ENCODE peak calls at places on chromosomes 7 and 10, in four cellular contexts. One of them, this sample, is unnamed.
A peak's percentile ranks its signal among the peaks of the same experiment; 100 is the strongest.

GRCh38 chr7:154427527-154427926 is 375.3 kb downstream of the DPP6 start:
- DNase-seq in cardiac muscle cell: no peak
- DNase-seq in hepatocyte: no peak
- DNase-seq in fibroblast of lung: no peak
- DNase-seq in this sample: no peak

GRCh38 chr7:40356871-40357676 is 222.3 kb downstream of the SUGCT start:
- DNase-seq in cardiac muscle cell: peak; percentile 27
- DNase-seq in hepatocyte: no peak
- DNase-seq in fibroblast of lung: peak; percentile 59
- DNase-seq in this sample: no peak

GRCh38 chr10:76885815-76886214 is 751.8 kb downstream of the KCNMA1 start:
- DNase-seq in cardiac muscle cell: no peak
- DNase-seq in hepatocyte: no peak
- DNase-seq in fibroblast of lung: no peak
- DNase-seq in this sample: no peak

GRCh38 chr10:76618641-76619040 is 1019.0 kb downstream of the KCNMA1 start:
- DNase-seq in cardiac muscle cell: no peak
- DNase-seq in hepatocyte: no peak
- DNase-seq in fibroblast of lung: no peak
- DNase-seq in this sample: no peak

GRCh38 chr7:75869776-75870379 is 9.0 kb upstream of the RHBDD2 start:
- DNase-seq in cardiac muscle cell: no peak
- DNase-seq in hepatocyte: no peak
- DNase-seq in fibroblast of lung: no peak
- DNase-seq in this sample: no peak

GRCh38 chr7:128006550-128007292 is 24.5 kb downstream of the LRRC4 start:
- DNase-seq in cardiac muscle cell: no peak
- DNase-seq in hepatocyte: no peak
- DNase-seq in fibroblast of lung: no peak
- DNase-seq in this sample: no peak

GRCh38 chr7:99485094-99485493 is 12.4 kb downstream of the ZNF789 start:
- DNase-seq in cardiac muscle cell: no peak
- DNase-seq in hepatocyte: no peak
- DNase-seq in fibroblast of lung: no peak
- DNase-seq in this sample: no peak

GRCh38 chr10:110285501-110285900 is 19.2 kb downstream of the SMNDC1 start:
- DNase-seq in cardiac muscle cell: no peak
- DNase-seq in hepatocyte: no peak
- DNase-seq in fibroblast of lung: no peak
- DNase-seq in this sample: no peak

GRCh38 chr10:129969528-129970264 is 5.6 kb upstream of the EBF3 start:
- DNase-seq in cardiac muscle cell: no peak
- DNase-seq in hepatocyte: no peak
- DNase-seq in fibroblast of lung: no peak
- DNase-seq in this sample: no peak

GRCh38 chr7:80593869-80594587 is 44.4 kb upstream of the CD36 start:
- DNase-seq in cardiac muscle cell: peak; percentile 13
- DNase-seq in hepatocyte: no peak
- DNase-seq in fibroblast of lung: peak; percentile 49
- DNase-seq in this sample: no peak

GRCh38 chr7:38169862-38170261 is 8.2 kb upstream of the STARD3NL start:
- DNase-seq in cardiac muscle cell: peak; percentile 45
- DNase-seq in hepatocyte: no peak
- DNase-seq in fibroblast of lung: peak; percentile 95
- DNase-seq in this sample: no peak

GRCh38 chr10:65941098-65941655 is 984.7 kb upstream of the LRRTM3 start:
- DNase-seq in cardiac muscle cell: no peak
- DNase-seq in hepatocyte: peak; percentile 46
- DNase-seq in fibroblast of lung: no peak
- DNase-seq in this sample: no peak

GRCh38 chr10:64430690-64431323 is 909.6 kb downstream of the REEP3 start:
- DNase-seq in cardiac muscle cell: peak; percentile 24
- DNase-seq in hepatocyte: peak; percentile 50
- DNase-seq in fibroblast of lung: peak; percentile 5
- DNase-seq in this sample: no peak

GRCh38 chr10:9222917-9223316 is 1168.4 kb downstream of the GATA3 start:
- DNase-seq in cardiac muscle cell: no peak
- DNase-seq in hepatocyte: no peak
- DNase-seq in fibroblast of lung: peak; percentile 62
- DNase-seq in this sample: no peak

GRCh38 chr7:27189560-27190283 is 4.7 kb upstream of the HOXA11 start:
- DNase-seq in cardiac muscle cell: no peak
- DNase-seq in hepatocyte: no peak
- DNase-seq in fibroblast of lung: no peak
- DNase-seq in this sample: no peak

GRCh38 chr7:786472-787255 is 45.6 kb upstream of the SUN1 start:
- DNase-seq in cardiac muscle cell: peak; percentile 67
- DNase-seq in hepatocyte: peak; percentile 82
- DNase-seq in fibroblast of lung: peak; percentile 63
- DNase-seq in this sample: peak; percentile 21
- TF ChIP-seq CTCF in cardiac muscle cell: peak; percentile 95
- TF ChIP-seq CTCF in hepatocyte: peak; percentile 85
- TF ChIP-seq CTCF in fibroblast of lung: peak; percentile 94
- TF ChIP-seq CTCF in this sample: peak; percentile 92

DNA sequence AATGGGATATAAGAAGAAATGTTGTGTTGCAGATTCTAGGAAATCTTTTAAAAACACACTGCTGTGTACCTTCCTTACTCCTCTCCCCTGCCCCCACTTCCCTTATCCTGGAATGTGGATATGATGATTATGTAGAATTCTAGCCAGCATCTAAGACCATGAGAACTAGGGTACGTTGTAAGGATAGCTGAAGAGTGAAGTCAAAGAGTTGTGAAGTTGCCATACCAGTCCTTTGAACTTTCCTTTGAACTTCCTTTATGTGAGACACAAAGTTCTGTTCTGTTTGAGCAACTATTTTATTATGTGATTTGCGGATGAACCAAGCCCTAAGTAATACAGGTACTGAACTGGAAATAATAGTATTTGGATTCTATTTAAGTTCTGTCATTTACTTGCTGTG is 31.6 kb downstream of the RPA3 start:
- DNase-seq in cardiac muscle cell: peak; percentile 16
- DNase-seq in hepatocyte: no peak
- DNase-seq in fibroblast of lung: no peak
- DNase-seq in this sample: no peak
- H3K4me3 ChIP-seq in cardiac muscle cell: no peak overlapping the region
- H3K4me3 ChIP-seq in hepatocyte: no peak overlapping the region
- H3K4me3 ChIP-seq in fibroblast of lung: no peak overlapping the region
- H3K4me3 ChIP-seq in this sample: no peak overlapping the region

GRCh38 chr7:6654842-6655610 is 17.9 kb downstream of the ZNF316 start:
- DNase-seq in cardiac muscle cell: no peak
- DNase-seq in hepatocyte: no peak
- DNase-seq in fibroblast of lung: no peak
- DNase-seq in this sample: no peak

GRCh38 chr7:6652446-6653011 is 15.4 kb downstream of the ZNF316 start:
- DNase-seq in cardiac muscle cell: no peak
- DNase-seq in hepatocyte: no peak
- DNase-seq in fibroblast of lung: no peak
- DNase-seq in this sample: no peak

GRCh38 chr7:6654113-6654841 is 17.2 kb downstream of the ZNF316 start:
- DNase-seq in cardiac muscle cell: no peak
- DNase-seq in hepatocyte: no peak
- DNase-seq in fibroblast of lung: no peak
- DNase-seq in this sample: no peak

GRCh38 chr7:6651866-6652445 is 14.8 kb downstream of the ZNF316 start:
- DNase-seq in cardiac muscle cell: no peak
- DNase-seq in hepatocyte: no peak
- DNase-seq in fibroblast of lung: no peak
- DNase-seq in this sample: no peak

DNA sequence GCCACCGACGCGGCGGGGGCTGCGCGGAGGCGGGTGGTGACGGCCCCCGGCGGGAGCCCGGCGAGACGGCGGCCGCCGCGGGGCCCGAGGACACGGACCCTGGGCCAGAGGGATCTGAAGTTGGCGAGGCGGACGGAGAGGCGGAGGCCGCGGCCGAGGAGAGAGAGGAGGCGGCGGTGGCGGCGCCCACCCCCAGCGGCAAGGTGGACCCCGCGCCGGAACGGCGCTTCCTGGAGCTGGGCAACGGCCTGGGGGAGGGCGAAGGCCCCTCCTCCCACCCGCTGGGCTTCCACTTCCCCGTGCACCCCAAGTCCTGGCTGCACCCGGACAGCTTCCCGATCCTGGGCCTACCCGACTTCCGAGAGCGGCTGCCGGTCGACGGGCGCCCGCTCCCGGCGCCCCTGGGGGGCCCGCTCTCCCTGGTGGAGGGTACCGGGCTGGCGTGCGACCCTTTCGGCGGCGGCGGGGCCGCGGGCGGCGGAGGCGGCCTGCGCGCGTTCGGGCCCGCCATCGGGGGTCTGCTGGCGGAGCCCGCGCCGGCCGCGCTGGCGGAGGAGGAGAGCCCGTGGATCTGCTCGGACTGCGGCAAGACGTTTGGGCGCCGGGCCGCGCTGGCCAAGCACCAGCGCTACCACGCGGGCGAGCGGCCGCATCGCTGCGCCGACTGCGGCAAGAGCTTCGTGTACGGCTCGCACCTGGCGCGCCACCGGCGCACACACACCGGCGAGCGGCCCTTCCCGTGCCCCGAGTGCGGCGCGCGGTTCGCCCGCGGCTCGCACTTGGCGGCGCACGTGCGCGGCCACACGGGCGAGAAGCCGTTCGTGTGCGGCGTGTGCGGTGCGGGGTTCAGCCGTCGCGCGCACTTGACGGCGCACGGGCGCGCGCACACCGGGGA is 16.2 kb downstream of the ZNF316 start:
- DNase-seq in cardiac muscle cell: no peak
- DNase-seq in hepatocyte: no peak
- DNase-seq in fibroblast of lung: no peak
- DNase-seq in this sample: no peak
- H3K9me3 ChIP-seq in cardiac muscle cell: no peaks in the 10 kb centered on the region
- H3K9me3 ChIP-seq in hepatocyte: no peaks in the 10 kb centered on the region
- H3K9me3 ChIP-seq in fibroblast of lung: no peaks in the 10 kb centered on the region
- H3K9me3 ChIP-seq in this sample: peaks cover 74% of the 10 kb centered on the region

GRCh38 chr7:105531797-105532671 is at the start of gene RINT1:
- DNase-seq in cardiac muscle cell: peak; percentile 93
- DNase-seq in hepatocyte: peak; percentile 95
- DNase-seq in fibroblast of lung: peak; percentile 92
- DNase-seq in this sample: peak; percentile 72
- TF ChIP-seq CTCF in cardiac muscle cell: peak; percentile 85
- TF ChIP-seq CTCF in hepatocyte: peak; percentile 76
- TF ChIP-seq CTCF in fibroblast of lung: peak; percentile 71
- TF ChIP-seq CTCF in this sample: peak; percentile 83

GRCh38 chr10:84195044-84195830 is 900 bp downstream of the CDHR1 start:
- DNase-seq in cardiac muscle cell: no peak
- DNase-seq in hepatocyte: no peak
- DNase-seq in fibroblast of lung: no peak
- DNase-seq in this sample: no peak
- H3K4me3 ChIP-seq in cardiac muscle cell: peak overlapping the region; percentile 43
- H3K4me3 ChIP-seq in hepatocyte: no peak overlapping the region
- H3K4me3 ChIP-seq in fibroblast of lung: no peak overlapping the region
- H3K4me3 ChIP-seq in this sample: no peak overlapping the region

This sample was measured in AG04450.